ENCODE peak calls at places on chromosomes 6 and 20, in five cellular contexts. A, H, Z, Q and R are unnamed samples. For H3K4me1, the result is how much of the 10 kb centered on the place peaks cover.

GRCh38 chr6:21426841-21427490 is 166.6 kb upstream of the SOX4 start:
- DNase-seq in A (no peak), H (no peak), Z (no peak), Q (peak), R (no peak)

GRCh38 chr6:15036690-15037245 is 209.1 kb upstream of the JARID2 start:
- DNase-seq in A (peak), H (no peak), Z (no peak), Q (no peak), R (peak)

GRCh38 chr6:43274916-43275597 is 23.0 kb upstream of the SLC22A7 start:
- DNase-seq in A (peak), H (no peak), Z (no peak), Q (no peak), R (peak)

GRCh38 chr20:8803065-8803464 is 265.8 kb upstream of the PLCB4 start:
- DNase-seq in A (no peak), H (no peak), Z (no peak), Q (no peak), R (no peak)

GRCh38 chr6:52364480-52365166 is 2.7 kb downstream of the PAQR8 start:
- DNase-seq in A (no peak), H (peak), Z (no peak), Q (no peak), R (no peak)

GRCh38 chr6:17974570-17975368 is 12.7 kb downstream of the KIF13A start:
- DNase-seq in A (no peak), H (no peak), Z (no peak), Q (no peak), R (no peak)

GRCh38 chr20:37390891-37391525 is 45.1 kb downstream of the SRC start:
- DNase-seq in A (peak), H (no peak), Z (no peak), Q (peak), R (no peak)

GRCh38 chr6:75437451-75438185 is 56.0 kb downstream of the FILIP1 start:
- DNase-seq in A (no peak), H (no peak), Z (peak), Q (no peak), R (no peak)

GRCh38 chr6:101089640-101090039 is 208.5 kb upstream of the ASCC3 start:
- DNase-seq in A (no peak), H (no peak), Z (no peak), Q (no peak), R (no peak)

GRCh38 chr6:129748212-129748900 is 38.4 kb upstream of the ARHGAP18 start:
- DNase-seq in A (no peak), H (no peak), Z (peak), Q (no peak), R (peak)

GRCh38 chr20:25512709-25513108 is 72.6 kb downstream of the NINL start:
- DNase-seq in A (no peak), H (no peak), Z (no peak), Q (no peak), R (no peak)

GRCh38 chr6:136647363-136647763 is 97.1 kb upstream of the MAP7 start:
- DNase-seq in A (no peak), H (no peak), Z (peak), Q (no peak), R (no peak)

GRCh38 chr20:8187740-8188139 is 55.7 kb downstream of the PLCB1 start:
- DNase-seq in A (no peak), H (no peak), Z (peak), Q (no peak), R (no peak)

GRCh38 chr6:7479801-7480266 is 61.6 kb upstream of the DSP start:
- DNase-seq in A (no peak), H (no peak), Z (peak), Q (peak), R (peak)

GRCh38 chr6:27297857-27298730 is 14.0 kb downstream of the POM121L2 start:
- DNase-seq in A (no peak), H (no peak), Z (peak), Q (peak), R (no peak)

GRCh38 chr6:31901953-31902643 is at the start of gene ZBTB12:
- DNase-seq in A (peak), H (peak), Z (peak), Q (peak), R (peak)

GRCh38 chr6:148873154-148873553 is 126.3 kb downstream of the UST start:
- DNase-seq in A (no peak), H (no peak), Z (no peak), Q (no peak), R (no peak)

DNA sequence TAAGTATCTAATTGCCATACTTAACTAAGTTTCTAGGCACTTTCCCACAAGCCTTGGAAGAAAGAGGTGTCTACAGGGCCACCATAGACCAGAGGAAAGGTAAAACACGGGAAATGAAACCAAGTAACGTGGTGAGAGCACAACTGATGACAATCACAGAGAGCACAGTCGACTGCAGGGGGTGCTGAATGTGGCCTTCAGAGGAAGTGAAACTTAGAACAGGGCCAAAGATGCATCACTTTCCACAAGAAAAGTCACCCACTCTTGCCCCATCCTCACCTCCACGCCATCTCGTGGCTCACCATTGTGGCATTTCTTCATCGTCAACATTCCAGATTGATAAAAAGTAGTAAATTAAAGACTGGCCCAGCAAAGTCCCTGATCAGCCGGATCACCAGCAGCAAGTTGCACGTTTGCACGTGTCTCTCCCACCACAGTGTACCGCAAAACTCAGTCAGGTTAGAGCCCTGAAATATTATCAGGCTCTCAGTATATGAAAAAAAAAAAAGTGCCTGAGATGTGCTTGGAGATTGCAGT is 31.4 kb downstream of the HIVEP2 start:
- DNase-seq in A (no peak), H (no peak), Z (no peak), Q (no peak), R (peak)
- TF ChIP-seq POLR2A in A (no peak), H (no peak), Z (no peak), Q (no peak), R (no peak)

GRCh38 chr20:45032276-45032675 is 66.0 kb downstream of the STK4 start:
- DNase-seq in A (no peak), H (no peak), Z (no peak), Q (no peak), R (no peak)

GRCh38 chr20:45029884-45030283 is 63.6 kb downstream of the STK4 start:
- DNase-seq in A (no peak), H (no peak), Z (no peak), Q (no peak), R (no peak)

GRCh38 chr20:45034436-45034835 is 66.5 kb downstream of the KCNS1 start:
- DNase-seq in A (no peak), H (no peak), Z (no peak), Q (no peak), R (no peak)

GRCh38 chr20:45032781-45033180 is 66.5 kb downstream of the STK4 start:
- DNase-seq in A (no peak), H (no peak), Z (no peak), Q (no peak), R (no peak)

GRCh38 chr20:45028424-45029136 is 62.3 kb downstream of the STK4 start:
- DNase-seq in A (no peak), H (no peak), Z (no peak), Q (no peak), R (no peak)
- H3K4me1 ChIP-seq in A (under half), H (under half), Z (under half), Q (under half), R (under half)

DNA sequence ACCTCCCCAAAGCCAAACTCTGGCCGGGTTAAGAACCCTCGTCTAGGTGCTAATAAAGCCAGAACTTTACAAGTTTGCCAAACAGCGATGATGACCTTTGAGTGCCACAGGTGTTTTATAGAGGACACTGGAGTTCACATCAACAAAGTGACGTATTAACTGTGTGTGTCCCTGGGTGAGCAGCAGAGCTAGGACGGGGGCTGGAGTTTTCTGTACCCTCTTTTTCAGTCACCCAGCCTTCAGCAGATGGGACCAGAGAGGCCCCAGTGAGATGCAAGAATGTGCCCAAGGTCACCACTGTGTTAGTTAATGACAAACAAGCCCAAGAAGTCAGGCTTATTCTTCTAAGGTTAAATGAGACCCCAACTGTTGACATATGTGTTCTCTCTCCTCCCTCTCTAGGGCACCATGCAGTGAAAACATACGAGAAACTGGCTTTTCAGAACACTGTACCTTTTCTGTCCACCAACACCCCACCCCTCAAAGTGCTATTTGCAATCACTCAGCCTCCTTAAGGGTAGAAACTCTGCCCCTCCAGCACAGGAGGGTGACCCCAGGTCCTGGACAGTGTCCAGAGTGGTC is 5.3 kb downstream of the SDC4 start:
- DNase-seq in A (no peak), H (no peak), Z (no peak), Q (no peak), R (no peak)
- TF ChIP-seq POLR2A in A (no peak), H (no peak), Z (no peak), Q (no peak), R (no peak)

GRCh38 chr6:2768125-2768524 is 2.9 kb downstream of the WRNIP1 start:
- DNase-seq in A (no peak), H (no peak), Z (no peak), Q (no peak), R (no peak)
- H3K4me1 ChIP-seq in A (under half), H (under half), Z (under half), Q (under half), R (under half)

GRCh38 chr6:106125925-106126435 is 39.8 kb downstream of the PRDM1 start:
- DNase-seq in A (no peak), H (no peak), Z (no peak), Q (no peak), R (peak)
- TF ChIP-seq POLR2A in A (no peak), H (no peak), Z (no peak), Q (no peak), R (peak)

GRCh38 chr6:131951576-131952230 is 531 bp upstream of the CCN2 start:
- DNase-seq in A (no peak), H (no peak), Z (no peak), Q (no peak), R (no peak)

GRCh38 chr6:131949615-131949908 is 1.6 kb downstream of the CCN2 start:
- DNase-seq in A (no peak), H (no peak), Z (peak), Q (no peak), R (no peak)

GRCh38 chr6:131948692-131949614 is 2.2 kb downstream of the CCN2 start:
- DNase-seq in A (no peak), H (peak), Z (peak), Q (no peak), R (no peak)

GRCh38 chr6:131950767-131951575 is at the start of gene CCN2:
- DNase-seq in A (peak), H (peak), Z (peak), Q (peak), R (peak)

DNA sequence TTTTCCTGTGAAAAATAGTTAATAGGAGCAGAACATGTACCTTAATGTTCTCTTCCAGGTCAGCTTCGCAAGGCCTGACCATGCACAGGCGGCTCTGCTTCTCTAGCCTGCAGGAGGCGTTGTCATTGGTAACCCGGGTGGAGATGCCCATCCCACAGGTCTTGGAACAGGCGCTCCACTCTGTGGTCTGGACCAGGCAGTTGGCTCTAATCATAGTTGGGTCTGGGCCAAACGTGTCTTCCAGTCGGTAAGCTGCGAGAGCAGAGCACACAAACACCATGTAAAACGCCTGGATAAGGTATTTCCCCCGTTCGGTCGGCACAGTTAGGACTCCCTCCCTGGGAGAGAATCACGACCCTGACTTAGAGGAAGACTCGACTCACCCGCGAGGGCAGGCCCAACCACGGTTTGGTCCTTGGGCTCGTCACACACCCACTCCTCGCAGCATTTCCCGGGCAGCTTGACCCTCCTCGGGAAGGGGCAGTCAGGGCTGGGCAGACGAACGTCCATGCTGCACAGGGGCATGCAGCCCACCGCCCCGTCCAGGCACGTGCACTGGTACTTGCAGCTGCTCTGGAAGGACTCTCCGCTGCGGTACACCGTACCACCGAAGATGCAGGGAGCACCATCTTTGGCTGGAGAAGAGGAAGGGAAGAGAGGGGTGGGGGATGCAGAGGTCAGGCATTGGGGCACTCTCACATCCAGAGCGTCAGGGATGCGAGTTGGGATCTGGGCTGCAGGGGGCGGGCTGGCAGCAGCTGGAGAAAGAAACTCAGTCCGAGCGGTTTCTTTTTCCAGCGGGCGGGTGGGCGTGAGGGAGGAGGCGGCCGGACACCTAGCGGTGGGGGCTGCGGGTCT is 1.0 kb downstream of the CCN2 start:
- DNase-seq in A (peak), H (peak), Z (peak), Q (peak), R (peak)
- H3K4me1 ChIP-seq in A (under half), H (under half), Z (under half), Q (half or more), R (under half)

GRCh38 chr6:154732824-154733609 is at the start of gene SCAF8:
- DNase-seq in A (peak), H (peak), Z (peak), Q (peak), R (peak)
- TF ChIP-seq POLR2A in A (peak), H (peak), Z (peak), Q (peak), R (peak)

GRCh38 chr20:63025534-63026331 is 19.0 kb upstream of the BHLHE23 start:
- DNase-seq in A (no peak), H (no peak), Z (peak), Q (peak), R (no peak)

GRCh38 chr20:63027425-63028389 is 20.9 kb upstream of the BHLHE23 start:
- DNase-seq in A (no peak), H (no peak), Z (no peak), Q (peak), R (no peak)

GRCh38 chr20:63026582-63027424 is 20.0 kb upstream of the BHLHE23 start:
- DNase-seq in A (no peak), H (no peak), Z (no peak), Q (no peak), R (no peak)

GRCh38 chr20:63029358-63030121 is 22.8 kb upstream of the BHLHE23 start:
- DNase-seq in A (no peak), H (no peak), Z (no peak), Q (no peak), R (no peak)

GRCh38 chr20:63028461-63028921 is 21.7 kb upstream of the BHLHE23 start:
- DNase-seq in A (no peak), H (no peak), Z (no peak), Q (no peak), R (no peak)
- H3K4me1 ChIP-seq in A (under half), H (under half), Z (under half), Q (under half), R (under half)

DNA sequence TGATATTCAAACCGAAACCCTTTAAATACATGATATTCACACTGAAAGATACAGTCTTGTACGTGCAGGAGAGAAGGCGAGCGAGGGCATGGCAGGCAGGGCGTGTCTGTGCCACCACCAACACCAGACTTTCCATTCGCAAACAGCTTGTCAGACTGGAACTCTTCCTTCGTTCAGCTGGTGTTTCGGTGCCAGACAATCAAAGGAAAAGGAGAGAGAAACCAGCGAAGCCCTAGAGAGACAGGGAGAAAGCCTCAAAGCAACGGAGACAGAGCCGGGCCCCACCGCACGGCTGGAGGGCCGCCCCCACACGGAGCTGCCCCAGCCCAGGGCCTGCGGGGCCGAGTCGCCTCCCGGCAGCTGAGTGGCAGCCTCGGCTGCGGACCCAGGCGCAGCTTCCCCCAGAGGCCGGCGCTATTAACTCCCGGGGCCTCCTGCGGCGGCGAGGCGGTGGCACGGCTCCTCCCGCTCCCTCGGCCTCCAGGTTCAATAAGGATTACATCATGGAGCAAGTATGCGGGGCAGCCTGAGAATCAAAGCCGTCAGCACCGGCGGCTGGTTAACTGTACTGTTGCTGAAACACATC is 32.1 kb upstream of the NR2E1 start:
- DNase-seq in A (peak), H (peak), Z (peak), Q (peak), R (peak)
- TF ChIP-seq POLR2A in A (peak), H (no peak), Z (no peak), Q (no peak), R (no peak)